ENCODE peak calls at places on chromosomes 4 and X, in five cellular contexts. P, E, N, C and B are unnamed samples.
A peak's percentile ranks its signal among the peaks of the same experiment; 100 is the strongest.

GRCh38 chr4:76562161-76562560 is 127.1 kb downstream of the SHROOM3 start:
- DNase-seq in C (no peak), P (peak; percentile 84), E (no peak), N (no peak), B (no peak)

GRCh38 chrX:31199051-31199769 is 127.4 kb upstream of the FTHL17 start:
- DNase-seq in C (no peak), N (no peak), P (peak; percentile 53), E (no peak), B (no peak)

GRCh38 chr4:56505269-56506109 is at the start of gene ARL9:
- DNase-seq in C (no peak), E (peak; percentile 45), P (peak; percentile 70), N (peak; percentile 55), B (no peak)

GRCh38 chr4:145840162-145840768 is 98.4 kb downstream of the ZNF827 start:
- DNase-seq in P (peak; percentile 41), C (peak; percentile 26), E (no peak), N (no peak), B (no peak)

GRCh38 chr4:164748375-164748774 is 5.6 kb upstream of the SMIM31 start:
- DNase-seq in C (peak; percentile 18), P (peak; percentile 3), N (no peak), E (no peak), B (peak; percentile 4)

GRCh38 chr4:80029364-80029763 is 43.7 kb downstream of the ANTXR2 start:
- DNase-seq in E (no peak), C (no peak), N (no peak), P (no peak), B (no peak)

GRCh38 chr4:94457692-94458106 is 6.0 kb downstream of the PDLIM5 start:
- DNase-seq in C (no peak), E (no peak), P (no peak), N (no peak), B (no peak)

GRCh38 chr4:4554234-4554633 is 12.4 kb upstream of the STX18 start:
- DNase-seq in E (no peak), P (no peak), C (no peak), N (no peak), B (no peak)

GRCh38 chrX:85627363-85627762 is 247.9 kb upstream of the POF1B start:
- DNase-seq in C (no peak), N (no peak), P (no peak), E (no peak), B (no peak)

GRCh38 chrX:17531500-17531899 is 156.5 kb downstream of the NHS start:
- DNase-seq in E (no peak), N (no peak), C (no peak), P (no peak), B (no peak)